ENCODE peak calls at places on chromosome 15, in eight cellular contexts. X is fibroblast of lung, C is Peyer's patch, A is neural crest cell, T is brain microvascular endothelial cell, W is NB4, J is heart right ventricle, E is tibial nerve. U is an unnamed sample.

GRCh38 chr15:36844453-36845094 is 255.8 kb downstream of the MEIS2 start:
- DNase-seq in X (peak), C (no peak), A (no peak), T (no peak), W (no peak), J (no peak), E (no peak), U (peak)

GRCh38 chr15:36887214-36888017 is 212.9 kb downstream of the MEIS2 start:
- DNase-seq in X (peak), C (no peak), A (peak), T (no peak), W (no peak), J (no peak), E (no peak), U (no peak)

GRCh38 chr15:91970142-91970541 is 116.6 kb downstream of the SLCO3A1 start:
- DNase-seq in X (peak), C (no peak), A (no peak), T (no peak), W (no peak), J (peak), E (no peak), U (peak)

GRCh38 chr15:40829155-40829554 is 647 bp upstream of the PPP1R14D start:
- DNase-seq in X (no peak), C (no peak), A (no peak), T (no peak), W (no peak), J (no peak), E (no peak), U (no peak)

GRCh38 chr15:33083232-33084006 is 111.1 kb downstream of the FMN1 start:
- DNase-seq in X (peak), C (no peak), A (no peak), T (no peak), W (no peak), J (no peak), E (no peak), U (no peak)

GRCh38 chr15:45378149-45378912 is at the start of gene GATM:
- DNase-seq in X (peak), C (peak), A (peak), T (peak), W (peak), J (peak), E (peak), U (peak)

GRCh38 chr15:92377083-92377789 is 16.4 kb upstream of the ST8SIA2 start:
- DNase-seq in X (peak), C (no peak), A (no peak), T (peak), W (no peak), J (peak), E (no peak), U (peak)

GRCh38 chr15:62770111-62770660 is 272.4 kb upstream of the TPM1 start:
- DNase-seq in X (no peak), C (no peak), A (no peak), T (no peak), W (no peak), J (no peak), E (no peak), U (no peak)

GRCh38 chr15:45868109-45868691 is 233.4 kb downstream of the SQOR start:
- DNase-seq in X (no peak), C (no peak), A (no peak), T (no peak), W (peak), J (no peak), E (no peak), U (no peak)

GRCh38 chr15:65286069-65286703 is 497 bp downstream of the PARP16 start:
- DNase-seq in X (peak), C (peak), A (no peak), T (no peak), W (peak), J (peak), E (no peak), U (peak)

GRCh38 chr15:89845305-89845893 is 30.7 kb upstream of the ANPEP start:
- DNase-seq in X (peak), C (no peak), A (no peak), T (peak), W (no peak), J (no peak), E (no peak), U (peak)

GRCh38 chr15:39770748-39771689 is 11.6 kb downstream of the FSIP1 start:
- DNase-seq in X (peak), C (no peak), A (no peak), T (peak), W (no peak), J (no peak), E (no peak), U (no peak)

GRCh38 chr15:57481038-57481705 is 104.9 kb downstream of the CGNL1 start:
- DNase-seq in X (no peak), C (no peak), A (no peak), T (no peak), W (no peak), J (no peak), E (no peak), U (no peak)

GRCh38 chr15:90860942-90861675 is 7.3 kb upstream of the FURIN start:
- DNase-seq in X (peak), C (no peak), A (no peak), T (no peak), W (peak), J (no peak), E (no peak), U (peak)

GRCh38 chr15:38549222-38549621 is 15.4 kb downstream of the RASGRP1 start:
- DNase-seq in X (peak), C (no peak), A (no peak), T (no peak), W (no peak), J (no peak), E (no peak), U (no peak)

GRCh38 chr15:45048784-45049631 is 26.0 kb downstream of the SORD start:
- DNase-seq in X (peak), C (peak), A (no peak), T (peak), W (peak), J (no peak), E (no peak), U (no peak)

GRCh38 chr15:32824777-32825176 is 107.0 kb downstream of the GREM1 start:
- DNase-seq in X (peak), C (no peak), A (no peak), T (peak), W (no peak), J (no peak), E (no peak), U (peak)

GRCh38 chr15:85707519-85708338 is 87.0 kb downstream of the KLHL25 start:
- DNase-seq in X (peak), C (no peak), A (no peak), T (peak), W (no peak), J (no peak), E (no peak), U (no peak)

GRCh38 chr15:62878070-62878469 is 164.5 kb upstream of the TPM1 start:
- DNase-seq in X (no peak), C (no peak), A (no peak), T (no peak), W (no peak), J (no peak), E (no peak), U (no peak)

GRCh38 chr15:80459380-80459779 is 55.2 kb downstream of the ARNT2 start:
- DNase-seq in X (no peak), C (no peak), A (no peak), T (no peak), W (no peak), J (no peak), E (no peak), U (no peak)

GRCh38 chr15:68511073-68511991 is 67.5 kb upstream of the CORO2B start:
- DNase-seq in X (peak), C (no peak), A (no peak), T (peak), W (no peak), J (no peak), E (no peak), U (no peak)

GRCh38 chr15:65290228-65290627 is 3.5 kb upstream of the PARP16 start:
- DNase-seq in X (no peak), C (no peak), A (no peak), T (no peak), W (no peak), J (no peak), E (no peak), U (no peak)

GRCh38 chr15:65365229-65365628 is 12.6 kb downstream of the IGDCC3 start:
- DNase-seq in X (no peak), C (no peak), A (no peak), T (no peak), W (no peak), J (no peak), E (no peak), U (no peak)

GRCh38 chr15:82986442-82986780 is 401 bp downstream of the RAMAC start:
- DNase-seq in X (no peak), C (no peak), A (no peak), T (no peak), W (peak), J (no peak), E (no peak), U (no peak)

GRCh38 chr15:42402806-42403205 is 43.5 kb downstream of the CAPN3 start:
- DNase-seq in X (no peak), C (no peak), A (no peak), T (no peak), W (peak), J (no peak), E (no peak), U (no peak)

GRCh38 chr15:47817825-47818681 is 100.7 kb downstream of the SEMA6D start:
- DNase-seq in X (no peak), C (no peak), A (no peak), T (no peak), W (no peak), J (no peak), E (no peak), U (no peak)

GRCh38 chr15:91941871-91942270 is 88.4 kb downstream of the SLCO3A1 start:
- DNase-seq in X (no peak), C (no peak), A (no peak), T (no peak), W (no peak), J (no peak), E (no peak), U (no peak)

GRCh38 chr15:52150043-52150825 is 37.7 kb upstream of the BCL2L10 start:
- DNase-seq in X (no peak), C (no peak), A (no peak), T (no peak), W (no peak), J (no peak), E (no peak), U (no peak)

GRCh38 chr15:56249080-56249479 is 5.4 kb upstream of the RFX7 start:
- DNase-seq in X (peak), C (no peak), A (no peak), T (peak), W (peak), J (no peak), E (no peak), U (peak)
- TF ChIP-seq CTCF in X (peak), C (no peak), A (peak), T (peak), W (no peak), J (peak), E (no peak), U (peak)

GRCh38 chr15:58755350-58755749 is 5.8 kb upstream of the ADAM10 start:
- DNase-seq in X (no peak), C (no peak), A (no peak), T (no peak), W (no peak), J (no peak), E (no peak), U (no peak)

GRCh38 chr15:58760385-58761009 is 10.6 kb upstream of the MINDY2 start:
- DNase-seq in X (no peak), C (no peak), A (no peak), T (no peak), W (peak), J (no peak), E (no peak), U (no peak)

GRCh38 chr15:58755956-58756355 is 6.4 kb upstream of the ADAM10 start:
- DNase-seq in X (no peak), C (no peak), A (no peak), T (no peak), W (no peak), J (no peak), E (no peak), U (peak)

GRCh38 chr15:58761010-58761388 is 10.1 kb upstream of the MINDY2 start:
- DNase-seq in X (no peak), C (no peak), A (no peak), T (no peak), W (peak), J (no peak), E (no peak), U (no peak)

DNA sequence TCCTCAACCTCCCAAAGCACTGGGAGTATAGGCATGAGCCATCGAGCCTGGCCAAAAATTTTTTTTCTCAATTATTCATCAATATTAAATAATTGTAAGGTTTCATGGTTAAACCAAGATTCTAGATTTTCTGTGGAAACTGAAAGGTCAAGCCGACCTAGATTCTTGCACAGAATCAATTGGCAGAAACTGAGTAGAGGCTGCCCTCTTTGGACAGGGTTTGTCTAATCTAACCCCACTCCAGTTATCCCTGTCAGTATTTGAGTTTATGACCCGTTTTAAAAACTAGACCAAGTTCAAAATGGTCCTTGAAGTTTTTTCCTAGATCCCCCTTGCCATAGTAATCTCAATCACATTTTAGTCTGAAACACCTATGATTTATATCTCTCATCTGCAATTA is 8.6 kb upstream of the ADAM10 start:
- DNase-seq in X (no peak), C (no peak), A (no peak), T (no peak), W (peak), J (no peak), E (no peak), U (no peak)
- TF ChIP-seq CTCF in X (peak), C (no peak), A (no peak), T (peak), W (no peak), J (peak), E (no peak), U (no peak)

GRCh38 chr15:27679621-27680521 is 419.2 kb downstream of the OCA2 start:
- DNase-seq in X (peak), C (no peak), A (peak), T (no peak), W (no peak), J (no peak), E (no peak), U (no peak)
- TF ChIP-seq CTCF in X (no peak), C (no peak), A (no peak), T (no peak), W (no peak), J (no peak), E (no peak), U (no peak)

DNA sequence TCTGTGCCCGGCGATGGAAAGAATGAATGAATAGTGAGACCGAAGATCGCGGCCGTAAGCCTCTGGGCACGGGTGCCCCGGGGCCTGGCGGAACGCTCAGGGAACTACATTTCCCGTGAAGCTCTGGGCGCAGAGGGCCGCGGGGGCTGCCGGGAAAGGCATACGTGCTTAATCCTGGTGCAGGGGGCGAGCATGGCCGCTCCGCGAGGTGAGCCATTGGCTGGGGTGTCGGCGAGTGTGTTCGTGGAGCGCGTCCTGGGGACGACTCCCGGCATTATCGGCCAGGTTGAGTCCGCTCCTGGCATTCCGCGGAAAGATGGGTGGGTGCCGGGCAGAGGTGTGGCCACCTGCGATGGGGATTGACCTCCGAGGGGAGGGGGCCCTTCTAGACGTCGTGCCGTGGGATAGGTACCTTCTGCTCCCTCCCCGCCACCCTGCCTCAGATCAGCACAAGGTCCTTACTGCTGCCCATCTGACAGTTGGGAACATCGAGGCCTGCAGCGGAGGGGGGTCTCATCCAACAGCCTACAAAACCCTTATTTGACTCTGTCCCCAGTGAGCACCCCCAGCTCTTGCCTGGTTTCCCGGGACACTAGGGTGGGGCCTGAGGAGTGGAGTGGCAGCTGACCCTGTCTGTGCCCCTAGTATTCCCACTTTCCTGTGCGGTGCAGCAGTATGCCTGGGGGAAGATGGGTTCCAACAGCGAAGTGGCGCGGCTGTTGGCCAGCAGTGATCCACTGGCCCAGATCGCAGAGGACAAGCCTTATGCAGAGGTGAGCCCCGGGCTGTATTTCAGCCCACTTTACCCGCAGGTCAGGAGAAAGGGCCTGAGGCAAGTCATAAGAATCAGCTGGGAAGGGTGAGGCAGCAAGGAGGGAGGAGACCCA is at the start of gene MPI:
- DNase-seq in X (peak), C (peak), A (peak), T (peak), W (peak), J (peak), E (peak), U (peak)
- TF ChIP-seq CTCF in X (no peak), C (no peak), A (no peak), T (no peak), W (no peak), J (peak), E (no peak), U (no peak)

GRCh38 chr15:98382139-98382538 is 266.2 kb upstream of the IGF1R start:
- DNase-seq in X (no peak), C (no peak), A (no peak), T (no peak), W (peak), J (no peak), E (no peak), U (no peak)
- TF ChIP-seq CTCF in X (no peak), C (no peak), A (no peak), T (no peak), W (peak), J (no peak), E (no peak), U (no peak)

GRCh38 chr15:77497108-77497737 is 76.5 kb downstream of the HMG20A start:
- DNase-seq in X (peak), C (no peak), A (no peak), T (peak), W (no peak), J (peak), E (peak), U (peak)
- TF ChIP-seq CTCF in X (no peak), C (no peak), A (peak), T (no peak), W (no peak), J (peak), E (no peak), U (no peak)